ENCODE peak calls at places on chromosomes 3 and 15, in seven cellular contexts. K is activated naive CD4-positive, alpha-beta T cell treated with anti-CD3 and anti-CD28 coated beads, Interleukin-2, amount 10 ng/mL, durations not matched to agents 7 days and 5 days; M is colonic mucosa; Z is stimulated activated CD8-positive, alpha-beta memory T cell treated with anti-CD3 and anti-CD28 coated beads, Interleukin-7, amount 100 ng/mL, for 4 hours; J is naive B cell; X is endothelial cell; O is brain microvascular endothelial cell. Q is an unnamed sample.

GRCh38 chr3:135758961-135759360 is 206.6 kb upstream of the PPP2R3A start:
- DNase-seq in M (no peak), X (no peak), K (no peak), Z (no peak), O (no peak), J (no peak), Q (no peak)

GRCh38 chr15:58517252-58517681 is 85.5 kb downstream of the LIPC start:
- DNase-seq in O (no peak), X (no peak), M (no peak), Z (no peak), K (peak; percentile 48), J (no peak), Q (no peak)

GRCh38 chr3:170078620-170079281 is 41.0 kb downstream of the GPR160 start:
- DNase-seq in M (no peak), J (no peak), X (no peak), O (no peak), K (no peak), Z (no peak), Q (no peak)

GRCh38 chr3:31959951-31960792 is 20.9 kb downstream of the OSBPL10 start:
- DNase-seq in J (no peak), Z (no peak), M (peak; percentile 2), X (no peak), O (no peak), K (no peak), Q (no peak)

GRCh38 chr15:50109086-50109987 is 9.7 kb downstream of the ATP8B4 start:
- DNase-seq in X (no peak), K (no peak), J (no peak), M (no peak), O (peak; percentile 47), Z (no peak), Q (no peak)

GRCh38 chr3:39808467-39809180 is 785 bp upstream of the MYRIP start:
- DNase-seq in X (peak; percentile 45), K (no peak), J (no peak), Z (no peak), M (peak; percentile 31), O (no peak), Q (no peak)

GRCh38 chr3:49238274-49239127 is 38.5 kb downstream of the C3orf62 start:
- DNase-seq in O (peak; percentile 41), Z (no peak), M (peak; percentile 29), X (no peak), K (no peak), J (peak; percentile 45), Q (no peak)

GRCh38 chr15:88476635-88477038 is 9.1 kb downstream of the MRPS11 start:
- DNase-seq in J (peak; percentile 11), Z (no peak), X (peak; percentile 32), M (peak; percentile 23), O (peak; percentile 20), K (peak; percentile 46), Q (peak; percentile 5)

GRCh38 chr3:171066216-171066615 is 39.7 kb upstream of the SLC2A2 start:
- DNase-seq in J (no peak), K (no peak), M (no peak), X (no peak), O (no peak), Z (no peak), Q (no peak)

GRCh38 chr3:139320551-139321309 is 23.1 kb upstream of the MRPS22 start:
- DNase-seq in J (no peak), Z (no peak), K (no peak), O (no peak), X (no peak), M (no peak), Q (no peak)

GRCh38 chr3:63192248-63192647 is 85.9 kb upstream of the SYNPR start:
- DNase-seq in K (no peak), O (no peak), J (no peak), M (no peak), X (no peak), Z (no peak), Q (no peak)

GRCh38 chr3:34285465-34286188 is 487.2 kb downstream of the PDCD6IP start:
- DNase-seq in K (no peak), J (no peak), M (no peak), Z (no peak), X (no peak), O (no peak), Q (no peak)

GRCh38 chr3:142947352-142947751 is 16.1 kb downstream of the PAQR9 start:
- DNase-seq in K (no peak), Z (no peak), O (no peak), X (no peak), M (no peak), J (no peak), Q (no peak)

GRCh38 chr3:190840146-190840545 is 22.3 kb downstream of the GMNC start:
- DNase-seq in J (no peak), O (no peak), M (no peak), X (no peak), K (no peak), Z (no peak), Q (no peak)

GRCh38 chr3:94961423-94962100 is 898.7 kb downstream of the NSUN3 start:
- DNase-seq in Z (no peak), M (no peak), X (no peak), O (no peak), J (no peak), K (no peak), Q (no peak)